ENCODE peak calls at places on chromosomes 13 and 19, in seven cellular contexts. I is colonic mucosa, U is uterus, X is tibial nerve, A is sigmoid colon, P is psoas muscle, K is testis. H is an unnamed sample.

GRCh38 chr13:105016266-105016665 is 1519.2 kb downstream of the EFNB2 start:
- DNase-seq in I (no peak), U (no peak), X (no peak), A (no peak), P (no peak), K (no peak), H (no peak)

GRCh38 chr13:79187917-79188699 is 217.9 kb downstream of the RBM26 start:
- DNase-seq in I (no peak), U (no peak), X (no peak), A (no peak), P (no peak), K (no peak), H (no peak)

GRCh38 chr19:33868821-33869412 is 72.2 kb downstream of the KCTD15 start:
- DNase-seq in I (no peak), U (peak; percentile 24), X (no peak), A (peak; percentile 77), P (no peak), K (peak; percentile 23), H (peak; percentile 50)

GRCh38 chr13:24858953-24859352 is 95.0 kb downstream of the RNF17 start:
- DNase-seq in I (no peak), U (no peak), X (no peak), A (no peak), P (no peak), K (no peak), H (no peak)

GRCh38 chr13:50684366-50684765 is 159.1 kb downstream of the DLEU7 start:
- DNase-seq in I (no peak), U (no peak), X (no peak), A (no peak), P (no peak), K (no peak), H (peak; percentile 24)

GRCh38 chr13:113042456-113042855 is 63.1 kb upstream of the F7 start:
- DNase-seq in I (no peak), U (no peak), X (no peak), A (no peak), P (no peak), K (no peak), H (no peak)

GRCh38 chr13:41454170-41454569 is 3.2 kb upstream of the RGCC start:
- DNase-seq in I (no peak), U (no peak), X (no peak), A (no peak), P (no peak), K (no peak), H (no peak)

GRCh38 chr13:98142427-98143156 is at the start of gene FARP1:
- DNase-seq in I (peak; percentile 79), U (peak; percentile 78), X (peak; percentile 41), A (peak; percentile 86), P (peak; percentile 81), K (peak; percentile 76), H (peak; percentile 73)

GRCh38 chr13:49635599-49636433 is 7.5 kb downstream of the ARL11 start:
- DNase-seq in I (no peak), U (no peak), X (peak; percentile 19), A (no peak), P (no peak), K (no peak), H (peak; percentile 54)

GRCh38 chr13:51723529-51723928 is 80.4 kb downstream of the DHRS12 start:
- DNase-seq in I (no peak), U (no peak), X (no peak), A (no peak), P (no peak), K (no peak), H (no peak)

GRCh38 chr19:49524812-49525455 is 2.9 kb upstream of the RCN3 start:
- DNase-seq in I (no peak), U (no peak), X (no peak), A (no peak), P (no peak), K (no peak), H (no peak)

GRCh38 chr19:55781112-55781511 is 12.2 kb downstream of the RFPL4AL1 start:
- DNase-seq in I (no peak), U (no peak), X (no peak), A (no peak), P (no peak), K (no peak), H (no peak)

GRCh38 chr13:87671824-87672603 is 843 bp downstream of the SLITRK5 start:
- DNase-seq in I (no peak), U (no peak), X (no peak), A (no peak), P (peak; percentile 54), K (no peak), H (no peak)

GRCh38 chr13:105774739-105775460 is 760.6 kb downstream of the EFNB2 start:
- DNase-seq in I (no peak), U (no peak), X (no peak), A (no peak), P (no peak), K (no peak), H (no peak)

GRCh38 chr13:68439821-68440220 is 1209.7 kb upstream of the PCDH9 start:
- DNase-seq in I (no peak), U (no peak), X (no peak), A (no peak), P (no peak), K (no peak), H (no peak)

GRCh38 chr13:64819081-64819480 is 2411.1 kb downstream of the PCDH9 start:
- DNase-seq in I (no peak), U (no peak), X (no peak), A (no peak), P (no peak), K (no peak), H (no peak)

GRCh38 chr19:6947745-6948144 is 60.4 kb downstream of the ADGRE1 start:
- DNase-seq in I (no peak), U (no peak), X (no peak), A (no peak), P (no peak), K (no peak), H (no peak)

GRCh38 chr19:5996598-5997320 is 18.8 kb upstream of the RANBP3 start:
- DNase-seq in I (no peak), U (no peak), X (no peak), A (no peak), P (no peak), K (peak; percentile 78), H (no peak)

DNA sequence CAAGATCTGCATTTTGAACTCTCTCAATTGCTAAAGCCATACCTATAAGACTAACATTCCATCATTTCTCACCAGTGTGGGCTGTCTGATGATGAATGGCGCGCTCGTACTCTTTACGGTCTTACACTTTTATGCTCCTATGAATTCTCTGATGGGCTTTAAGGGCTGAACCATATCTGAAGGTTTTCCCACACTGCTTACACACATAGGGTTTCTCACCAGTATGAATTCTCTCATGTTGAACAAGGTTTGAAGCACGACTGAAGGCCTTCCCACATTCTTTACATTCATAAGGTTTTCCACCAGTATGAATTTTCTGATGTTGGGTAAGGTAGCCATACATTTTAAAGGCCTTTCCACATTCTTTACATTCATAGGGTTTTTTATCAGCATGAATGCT is 18.8 kb upstream of the ZNF607 start:
- DNase-seq in I (no peak), U (no peak), X (no peak), A (no peak), P (no peak), K (no peak), H (no peak)
- H3K9me3 ChIP-seq in I (peaks cover 5% of the 10 kb centered on the region), U (no peaks in the 10 kb centered on the region), X (peaks cover 8% of the 10 kb centered on the region), A (no peaks in the 10 kb centered on the region), P (peaks cover 61% of the 10 kb centered on the region), K (no peaks in the 10 kb centered on the region), H (no peaks in the 10 kb centered on the region)

GRCh38 chr19:27860309-27860934 is 1352.5 kb downstream of the UQCRFS1 start:
- DNase-seq in I (no peak), U (no peak), X (no peak), A (no peak), P (no peak), K (no peak), H (no peak)
- H3K9me3 ChIP-seq in I (no peaks in the 10 kb centered on the region), U (no peaks in the 10 kb centered on the region), X (peaks cover 8% of the 10 kb centered on the region), A (no peaks in the 10 kb centered on the region), P (peaks cover 24% of the 10 kb centered on the region), K (no peaks in the 10 kb centered on the region), H (no peaks in the 10 kb centered on the region)

GRCh38 chr13:43766766-43767165 is 20.0 kb downstream of the ENOX1 start:
- DNase-seq in I (no peak), U (peak; percentile 34), X (peak; percentile 15), A (no peak), P (peak; percentile 53), K (no peak), H (peak; percentile 41)
- H3K9me3 ChIP-seq in I (no peaks in the 10 kb centered on the region), U (no peaks in the 10 kb centered on the region), X (no peaks in the 10 kb centered on the region), A (no peaks in the 10 kb centered on the region), P (no peaks in the 10 kb centered on the region), K (no peaks in the 10 kb centered on the region), H (no peaks in the 10 kb centered on the region)

GRCh38 chr19:37669336-37669963 is 14.2 kb upstream of the ZFP30 start:
- DNase-seq in I (no peak), U (no peak), X (no peak), A (no peak), P (no peak), K (no peak), H (no peak)
- H3K9me3 ChIP-seq in I (peaks cover 14% of the 10 kb centered on the region), U (no peaks in the 10 kb centered on the region), X (peaks cover 17% of the 10 kb centered on the region), A (peaks cover 9% of the 10 kb centered on the region), P (peaks cover 88% of the 10 kb centered on the region), K (peaks cover 4% of the 10 kb centered on the region), H (peaks cover 100% of the 10 kb centered on the region)

GRCh38 chr19:11722414-11722813 is 16.3 kb downstream of the ZNF823 start:
- DNase-seq in I (no peak), U (no peak), X (no peak), A (no peak), P (no peak), K (no peak), H (no peak)

GRCh38 chr19:11721681-11722080 is 17.1 kb downstream of the ZNF823 start:
- DNase-seq in I (no peak), U (no peak), X (no peak), A (no peak), P (no peak), K (no peak), H (no peak)
- H3K9me3 ChIP-seq in I (peaks cover 10% of the 10 kb centered on the region), U (no peaks in the 10 kb centered on the region), X (peaks cover 8% of the 10 kb centered on the region), A (no peaks in the 10 kb centered on the region), P (peaks cover 22% of the 10 kb centered on the region), K (no peaks in the 10 kb centered on the region), H (peaks cover 46% of the 10 kb centered on the region)

DNA sequence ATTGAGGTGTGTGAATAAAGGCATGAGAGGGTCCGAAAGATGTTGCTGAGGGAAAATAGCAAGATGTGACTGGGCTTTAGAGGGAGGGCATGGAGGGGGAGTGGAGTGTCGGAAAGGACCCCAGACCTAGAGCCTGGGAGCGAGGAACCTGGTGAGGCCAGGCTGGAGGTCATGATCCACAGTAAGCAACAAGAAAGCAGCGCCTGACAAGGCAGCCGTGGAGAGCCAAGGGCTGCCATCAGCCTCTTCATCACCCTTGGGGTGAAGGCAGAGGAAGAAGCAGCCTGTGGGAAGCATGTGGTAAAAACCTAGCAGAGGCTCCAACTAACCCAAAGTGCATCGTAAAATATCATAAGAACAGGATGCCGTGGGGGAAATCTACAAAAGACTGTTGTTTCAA is 162.8 kb upstream of the SOX1 start:
- DNase-seq in I (no peak), U (no peak), X (no peak), A (peak; percentile 18), P (no peak), K (no peak), H (no peak)
- H3K9me3 ChIP-seq in I (no peaks in the 10 kb centered on the region), U (no peaks in the 10 kb centered on the region), X (no peaks in the 10 kb centered on the region), A (no peaks in the 10 kb centered on the region), P (no peaks in the 10 kb centered on the region), K (no peaks in the 10 kb centered on the region), H (no peaks in the 10 kb centered on the region)

GRCh38 chr19:36638862-36639510 is 27.7 kb downstream of the ZNF461 start:
- DNase-seq in I (no peak), U (no peak), X (no peak), A (no peak), P (no peak), K (no peak), H (no peak)
- H3K9me3 ChIP-seq in I (peaks cover 36% of the 10 kb centered on the region), U (peaks cover 8% of the 10 kb centered on the region), X (peaks cover 35% of the 10 kb centered on the region), A (peaks cover 82% of the 10 kb centered on the region), P (peaks cover 99% of the 10 kb centered on the region), K (no peaks in the 10 kb centered on the region), H (peaks cover 100% of the 10 kb centered on the region)

GRCh38 chr19:21321134-21321533 is 8.1 kb downstream of the ZNF708 start:
- DNase-seq in I (no peak), U (no peak), X (no peak), A (no peak), P (no peak), K (no peak), H (no peak)
- H3K9me3 ChIP-seq in I (no peaks in the 10 kb centered on the region), U (no peaks in the 10 kb centered on the region), X (no peaks in the 10 kb centered on the region), A (no peaks in the 10 kb centered on the region), P (peaks cover 4% of the 10 kb centered on the region), K (no peaks in the 10 kb centered on the region), H (no peaks in the 10 kb centered on the region)